ENCODE peak calls at places on chromosomes 6 and 20, in ten cellular contexts. One of them, this sample, is unnamed. For H3K36me3, the result is how much of the 10 kb centered on the place peaks cover.

GRCh38 chr20:41734506-41734945 is 116.3 kb upstream of the CHD6 start:
- DNase-seq in mesendoderm: peak
- DNase-seq in small intestine: peak
- DNase-seq in lower lobe of right lung: peak
- DNase-seq in NT2/D1: peak
- DNase-seq in GM23248: peak
- DNase-seq in endodermal cell: peak
- DNase-seq in tibial nerve: peak
- DNase-seq in K562: peak
- DNase-seq in adrenal gland: peak
- DNase-seq in this sample: peak

GRCh38 chr6:156698239-156699016 is 78.8 kb upstream of the ARID1B start:
- DNase-seq in lower lobe of right lung: no peak
- DNase-seq in endodermal cell: no peak
- DNase-seq in mesendoderm: no peak
- DNase-seq in K562: no peak
- DNase-seq in adrenal gland: no peak
- DNase-seq in GM23248: no peak
- DNase-seq in small intestine: no peak
- DNase-seq in tibial nerve: no peak
- DNase-seq in NT2/D1: no peak
- DNase-seq in this sample: no peak

GRCh38 chr6:134537146-134537555 is 219.2 kb upstream of the SGK1 start:
- DNase-seq in adrenal gland: no peak
- DNase-seq in lower lobe of right lung: no peak
- DNase-seq in K562: no peak
- DNase-seq in NT2/D1: no peak
- DNase-seq in mesendoderm: peak
- DNase-seq in tibial nerve: no peak
- DNase-seq in endodermal cell: no peak
- DNase-seq in GM23248: peak
- DNase-seq in small intestine: no peak
- DNase-seq in this sample: no peak

GRCh38 chr6:33840064-33840926 is 36.5 kb upstream of the MLN start:
- DNase-seq in small intestine: peak
- DNase-seq in K562: peak
- DNase-seq in GM23248: peak
- DNase-seq in adrenal gland: peak
- DNase-seq in endodermal cell: no peak
- DNase-seq in mesendoderm: peak
- DNase-seq in tibial nerve: peak
- DNase-seq in lower lobe of right lung: no peak
- DNase-seq in NT2/D1: no peak
- DNase-seq in this sample: no peak

GRCh38 chr6:106109043-106109442 is 22.9 kb downstream of the PRDM1 start:
- DNase-seq in K562: no peak
- DNase-seq in lower lobe of right lung: no peak
- DNase-seq in endodermal cell: no peak
- DNase-seq in GM23248: no peak
- DNase-seq in NT2/D1: no peak
- DNase-seq in adrenal gland: no peak
- DNase-seq in mesendoderm: no peak
- DNase-seq in tibial nerve: no peak
- DNase-seq in small intestine: no peak
- DNase-seq in this sample: no peak

GRCh38 chr20:60408435-60408834 is 450.2 kb downstream of the CDH26 start:
- DNase-seq in NT2/D1: no peak
- DNase-seq in GM23248: no peak
- DNase-seq in small intestine: no peak
- DNase-seq in lower lobe of right lung: no peak
- DNase-seq in adrenal gland: no peak
- DNase-seq in tibial nerve: no peak
- DNase-seq in mesendoderm: no peak
- DNase-seq in endodermal cell: no peak
- DNase-seq in K562: no peak
- DNase-seq in this sample: no peak

GRCh38 chr20:32642257-32643046 is 31.3 kb downstream of the C20orf203 start:
- DNase-seq in tibial nerve: no peak
- DNase-seq in endodermal cell: peak
- DNase-seq in K562: peak
- DNase-seq in mesendoderm: no peak
- DNase-seq in GM23248: no peak
- DNase-seq in adrenal gland: peak
- DNase-seq in NT2/D1: no peak
- DNase-seq in small intestine: no peak
- DNase-seq in lower lobe of right lung: no peak
- DNase-seq in this sample: no peak

GRCh38 chr6:28980797-28981390 is 24.2 kb downstream of the ZNF311 start:
- DNase-seq in small intestine: peak
- DNase-seq in tibial nerve: peak
- DNase-seq in GM23248: peak
- DNase-seq in K562: peak
- DNase-seq in adrenal gland: peak
- DNase-seq in mesendoderm: peak
- DNase-seq in endodermal cell: peak
- DNase-seq in NT2/D1: no peak
- DNase-seq in lower lobe of right lung: no peak
- DNase-seq in this sample: peak

GRCh38 chr6:88870728-88871330 is 92.6 kb downstream of the RNGTT start:
- DNase-seq in mesendoderm: peak
- DNase-seq in GM23248: peak
- DNase-seq in small intestine: peak
- DNase-seq in lower lobe of right lung: no peak
- DNase-seq in tibial nerve: peak
- DNase-seq in K562: peak
- DNase-seq in adrenal gland: no peak
- DNase-seq in endodermal cell: no peak
- DNase-seq in NT2/D1: peak
- DNase-seq in this sample: peak

GRCh38 chr6:79469381-79470246 is 67.6 kb downstream of the LCA5 start:
- DNase-seq in endodermal cell: no peak
- DNase-seq in tibial nerve: no peak
- DNase-seq in mesendoderm: peak
- DNase-seq in small intestine: no peak
- DNase-seq in adrenal gland: no peak
- DNase-seq in NT2/D1: no peak
- DNase-seq in lower lobe of right lung: no peak
- DNase-seq in K562: no peak
- DNase-seq in GM23248: peak
- DNase-seq in this sample: no peak

GRCh38 chr6:54060286-54060685 is 51.0 kb upstream of the MLIP start:
- DNase-seq in tibial nerve: no peak
- DNase-seq in lower lobe of right lung: no peak
- DNase-seq in GM23248: peak
- DNase-seq in NT2/D1: no peak
- DNase-seq in K562: no peak
- DNase-seq in mesendoderm: peak
- DNase-seq in small intestine: no peak
- DNase-seq in adrenal gland: no peak
- DNase-seq in endodermal cell: no peak
- DNase-seq in this sample: no peak

GRCh38 chr6:90415178-90415577 is 118.5 kb upstream of the BACH2 start:
- DNase-seq in small intestine: no peak
- DNase-seq in K562: no peak
- DNase-seq in NT2/D1: no peak
- DNase-seq in tibial nerve: no peak
- DNase-seq in mesendoderm: no peak
- DNase-seq in endodermal cell: peak
- DNase-seq in lower lobe of right lung: no peak
- DNase-seq in adrenal gland: no peak
- DNase-seq in GM23248: no peak
- DNase-seq in this sample: no peak

GRCh38 chr6:6758915-6759654 is 170.6 kb downstream of the LY86 start:
- DNase-seq in endodermal cell: peak
- DNase-seq in mesendoderm: peak
- DNase-seq in NT2/D1: peak
- DNase-seq in small intestine: no peak
- DNase-seq in GM23248: peak
- DNase-seq in adrenal gland: peak
- DNase-seq in K562: peak
- DNase-seq in lower lobe of right lung: no peak
- DNase-seq in tibial nerve: peak
- DNase-seq in this sample: peak

GRCh38 chr20:36367907-36368306 is 61.8 kb downstream of the DLGAP4 start:
- DNase-seq in endodermal cell: no peak
- DNase-seq in small intestine: no peak
- DNase-seq in tibial nerve: no peak
- DNase-seq in lower lobe of right lung: no peak
- DNase-seq in NT2/D1: no peak
- DNase-seq in mesendoderm: no peak
- DNase-seq in adrenal gland: no peak
- DNase-seq in K562: no peak
- DNase-seq in GM23248: no peak
- DNase-seq in this sample: no peak

DNA sequence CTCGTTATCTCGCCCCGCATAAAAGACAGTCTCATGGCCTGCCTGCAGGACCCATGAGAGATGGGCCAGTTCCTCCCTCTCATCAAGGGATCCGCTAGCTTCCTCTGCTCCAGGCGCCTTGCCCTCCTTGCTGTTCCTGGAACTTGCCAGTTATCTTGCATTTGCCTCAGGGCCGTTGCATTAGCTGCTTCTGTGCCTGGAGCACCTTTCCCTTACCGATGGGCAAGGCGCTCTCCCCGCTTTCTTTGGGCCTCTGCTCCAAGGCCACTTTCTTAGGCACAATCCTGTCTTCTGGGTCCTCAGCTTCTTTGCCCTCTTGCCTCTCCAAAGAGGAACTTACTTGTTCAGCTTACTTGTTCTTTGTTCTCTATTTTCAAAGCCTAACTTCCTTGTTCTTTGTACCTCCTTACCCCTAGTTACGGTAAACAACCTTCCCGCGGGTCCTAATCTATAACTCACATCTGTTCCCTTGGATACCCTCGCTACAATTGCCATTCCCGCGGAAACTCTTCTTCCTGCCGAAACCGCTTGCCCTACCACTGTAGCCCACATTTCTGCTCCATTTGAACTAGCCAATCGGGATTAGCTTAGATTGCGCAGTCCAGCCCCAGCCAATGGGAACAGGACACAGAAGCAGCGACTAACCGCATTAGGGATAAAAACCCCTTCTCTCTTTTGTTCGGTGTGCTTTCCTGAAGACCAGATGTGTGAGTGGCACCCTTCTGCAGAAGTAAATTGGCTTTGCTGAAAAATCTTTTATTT is 887 bp upstream of the NSFL1C start:
- DNase-seq in GM23248: no peak
- DNase-seq in adrenal gland: peak
- DNase-seq in endodermal cell: peak
- DNase-seq in tibial nerve: peak
- DNase-seq in NT2/D1: no peak
- DNase-seq in small intestine: peak
- DNase-seq in mesendoderm: peak
- DNase-seq in lower lobe of right lung: peak
- DNase-seq in K562: peak
- DNase-seq in this sample: peak
- H3K4me3 ChIP-seq in GM23248: no peak
- H3K4me3 ChIP-seq in adrenal gland: peak
- H3K4me3 ChIP-seq in endodermal cell: no peak
- H3K4me3 ChIP-seq in tibial nerve: peak
- H3K4me3 ChIP-seq in NT2/D1: no peak
- H3K4me3 ChIP-seq in small intestine: peak
- H3K4me3 ChIP-seq in mesendoderm: no peak
- H3K4me3 ChIP-seq in lower lobe of right lung: peak
- H3K4me3 ChIP-seq in K562: peak
- H3K4me3 ChIP-seq in this sample: no peak

GRCh38 chr20:61974357-61974665 is 91.4 kb downstream of the TAF4 start:
- DNase-seq in mesendoderm: no peak
- DNase-seq in adrenal gland: no peak
- DNase-seq in K562: no peak
- DNase-seq in NT2/D1: no peak
- DNase-seq in endodermal cell: no peak
- DNase-seq in GM23248: no peak
- DNase-seq in lower lobe of right lung: no peak
- DNase-seq in tibial nerve: no peak
- DNase-seq in small intestine: no peak
- DNase-seq in this sample: no peak
- H3K36me3 ChIP-seq in mesendoderm: under half
- H3K36me3 ChIP-seq in adrenal gland: under half
- H3K36me3 ChIP-seq in K562: under half
- H3K36me3 ChIP-seq in NT2/D1: under half
- H3K36me3 ChIP-seq in endodermal cell: under half
- H3K36me3 ChIP-seq in GM23248: under half
- H3K36me3 ChIP-seq in lower lobe of right lung: half or more
- H3K36me3 ChIP-seq in tibial nerve: under half
- H3K36me3 ChIP-seq in small intestine: under half
- H3K36me3 ChIP-seq in this sample: under half

GRCh38 chr20:50350510-50351249 is 159.5 kb upstream of the PTPN1 start:
- DNase-seq in GM23248: no peak
- DNase-seq in small intestine: no peak
- DNase-seq in mesendoderm: no peak
- DNase-seq in NT2/D1: no peak
- DNase-seq in tibial nerve: no peak
- DNase-seq in adrenal gland: no peak
- DNase-seq in lower lobe of right lung: no peak
- DNase-seq in endodermal cell: no peak
- DNase-seq in K562: no peak
- DNase-seq in this sample: no peak
- H3K4me3 ChIP-seq in GM23248: no peak
- H3K4me3 ChIP-seq in small intestine: no peak
- H3K4me3 ChIP-seq in mesendoderm: no peak
- H3K4me3 ChIP-seq in NT2/D1: no peak
- H3K4me3 ChIP-seq in tibial nerve: no peak
- H3K4me3 ChIP-seq in adrenal gland: no peak
- H3K4me3 ChIP-seq in lower lobe of right lung: no peak
- H3K4me3 ChIP-seq in endodermal cell: no peak
- H3K4me3 ChIP-seq in K562: no peak
- H3K4me3 ChIP-seq in this sample: no peak

DNA sequence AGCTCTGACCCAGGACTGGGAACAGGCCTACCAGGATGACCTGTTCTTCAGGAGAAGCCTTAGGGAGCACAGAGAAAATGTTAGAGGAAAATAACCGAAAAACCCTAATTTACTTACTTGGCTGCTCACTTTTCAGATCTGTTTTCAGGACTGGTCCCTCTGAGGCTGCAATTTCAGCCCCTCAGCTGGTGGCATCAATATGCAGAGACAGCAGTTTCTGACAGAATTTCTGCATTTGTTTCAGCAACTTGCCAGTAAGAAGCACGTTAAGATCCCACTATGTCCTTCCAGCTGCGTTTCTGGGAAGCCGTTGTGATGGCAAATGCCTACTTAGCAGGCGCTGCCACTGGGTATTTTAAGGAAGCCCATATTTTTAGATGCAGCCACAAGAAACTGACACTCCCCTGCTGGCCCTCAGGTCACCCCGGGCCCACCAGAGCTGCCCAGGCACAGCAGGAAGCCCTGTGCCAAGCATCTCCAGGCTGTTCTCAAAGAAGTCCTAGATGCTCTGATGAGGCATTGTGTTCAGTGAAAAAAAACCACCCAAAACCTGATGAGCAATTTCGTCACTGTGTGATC is 7.5 kb downstream of the YTHDF1 start:
- DNase-seq in adrenal gland: no peak
- DNase-seq in tibial nerve: no peak
- DNase-seq in NT2/D1: no peak
- DNase-seq in GM23248: no peak
- DNase-seq in small intestine: no peak
- DNase-seq in mesendoderm: no peak
- DNase-seq in lower lobe of right lung: no peak
- DNase-seq in endodermal cell: no peak
- DNase-seq in K562: no peak
- DNase-seq in this sample: no peak
- H3K36me3 ChIP-seq in adrenal gland: half or more
- H3K36me3 ChIP-seq in tibial nerve: under half
- H3K36me3 ChIP-seq in NT2/D1: half or more
- H3K36me3 ChIP-seq in GM23248: under half
- H3K36me3 ChIP-seq in small intestine: under half
- H3K36me3 ChIP-seq in mesendoderm: under half
- H3K36me3 ChIP-seq in lower lobe of right lung: half or more
- H3K36me3 ChIP-seq in endodermal cell: half or more
- H3K36me3 ChIP-seq in K562: half or more
- H3K36me3 ChIP-seq in this sample: half or more